ENCODE peak calls at places on chromosomes 7 and 10, in five cellular contexts. K, J, O, C and E are unnamed samples.

GRCh38 chr7:94250984-94251383 is 143.7 kb upstream of the COL1A2 start:
- DNase-seq in C (no peak), J (no peak), K (no peak), O (no peak), E (no peak)

GRCh38 chr7:39922580-39922979 is 27.5 kb upstream of the CDK13 start:
- DNase-seq in O (no peak), C (no peak), K (no peak), J (no peak), E (no peak)

GRCh38 chr10:98331888-98332287 is 63.9 kb upstream of the LOXL4 start:
- DNase-seq in C (peak), O (peak), K (peak), J (peak), E (peak)

GRCh38 chr10:45627412-45628048 is 45.0 kb downstream of the ZFAND4 start:
- DNase-seq in O (no peak), J (no peak), K (no peak), C (no peak), E (no peak)

GRCh38 chr7:141577043-141577839 is 26.0 kb downstream of the AGK start:
- DNase-seq in C (no peak), K (no peak), O (no peak), J (no peak), E (no peak)

GRCh38 chr10:78331391-78331922 is 297.8 kb downstream of the RPS24 start:
- DNase-seq in C (no peak), J (no peak), K (no peak), O (no peak), E (no peak)

GRCh38 chr7:92403760-92404074 is 43.6 kb upstream of the GATAD1 start:
- DNase-seq in J (no peak), O (no peak), K (no peak), C (no peak), E (no peak)

GRCh38 chr7:123633553-123633952 is 22.1 kb upstream of the LMOD2 start:
- DNase-seq in K (no peak), C (no peak), O (no peak), J (no peak), E (no peak)

GRCh38 chr10:46228076-46229071 is 58.4 kb upstream of the ANTXRL start:
- DNase-seq in C (peak), O (peak), K (peak), J (peak), E (peak)

GRCh38 chr10:103793920-103794883 is 61.2 kb downstream of the SH3PXD2A start:
- DNase-seq in O (no peak), J (no peak), C (no peak), K (peak), E (no peak)

GRCh38 chr7:37833107-37833817 is 15.1 kb upstream of the NME8 start:
- DNase-seq in J (peak), O (peak), K (peak), C (peak), E (peak)

DNA sequence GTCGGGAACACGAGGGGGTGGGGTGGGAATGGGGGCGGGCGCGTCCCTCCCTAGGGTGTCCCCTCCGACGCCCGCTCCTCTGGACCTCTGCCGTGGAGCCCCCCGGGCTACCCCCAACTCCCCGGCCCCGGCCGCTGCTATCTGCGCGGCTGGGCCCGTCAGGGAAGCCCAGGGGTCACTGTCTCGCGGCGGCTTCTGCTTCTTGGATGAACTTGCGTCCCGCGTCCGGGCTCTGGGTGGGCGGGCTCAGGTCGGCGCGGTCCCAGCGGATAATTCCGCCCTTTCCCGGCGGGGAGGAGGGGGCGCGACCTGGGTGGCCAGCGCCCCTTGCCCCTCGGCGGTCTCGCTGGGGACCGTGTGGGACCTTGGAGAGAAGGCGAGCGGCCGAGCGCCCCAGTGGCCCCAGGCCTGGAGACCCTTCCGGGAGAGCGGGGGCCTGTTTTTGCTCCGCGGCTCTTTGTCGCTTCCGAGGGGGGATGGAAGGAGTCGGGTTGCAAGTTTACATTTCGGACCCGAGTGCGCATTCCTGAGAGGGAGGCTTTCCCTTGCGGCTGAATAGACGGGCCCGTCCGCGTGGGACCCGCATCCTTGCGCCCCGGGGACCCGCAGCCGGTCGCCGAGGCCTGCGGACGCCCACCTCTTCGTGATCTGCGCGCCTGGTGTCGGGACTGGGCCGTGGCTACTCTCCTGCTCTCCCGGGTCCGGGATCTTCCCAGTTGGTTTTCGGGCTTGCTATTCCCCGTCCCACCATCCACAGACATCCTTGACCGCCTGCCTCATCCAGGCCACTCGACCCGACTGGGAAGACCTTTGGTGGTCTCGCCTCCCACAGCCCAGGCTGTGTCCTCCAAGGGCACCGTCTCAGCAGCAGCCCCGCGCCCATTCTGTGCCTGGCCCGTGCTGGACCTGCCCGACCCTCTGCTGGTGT is 812 bp downstream of the DOCK1 start:
- DNase-seq in J (peak), K (peak), C (no peak), O (no peak), E (peak)
- TF ChIP-seq SP1 in J (no peak), K (peak), C (no peak), O (no peak), E (no peak)

GRCh38 chr7:15837627-15838026 is 151.1 kb upstream of the MEOX2 start:
- DNase-seq in O (no peak), K (no peak), C (no peak), J (no peak), E (no peak)

GRCh38 chr7:15839415-15840100 is 153.1 kb upstream of the MEOX2 start:
- DNase-seq in O (no peak), C (no peak), J (peak), K (no peak), E (peak)

GRCh38 chr7:15832996-15833395 is 146.5 kb upstream of the MEOX2 start:
- DNase-seq in K (no peak), J (no peak), O (no peak), C (no peak), E (no peak)

DNA sequence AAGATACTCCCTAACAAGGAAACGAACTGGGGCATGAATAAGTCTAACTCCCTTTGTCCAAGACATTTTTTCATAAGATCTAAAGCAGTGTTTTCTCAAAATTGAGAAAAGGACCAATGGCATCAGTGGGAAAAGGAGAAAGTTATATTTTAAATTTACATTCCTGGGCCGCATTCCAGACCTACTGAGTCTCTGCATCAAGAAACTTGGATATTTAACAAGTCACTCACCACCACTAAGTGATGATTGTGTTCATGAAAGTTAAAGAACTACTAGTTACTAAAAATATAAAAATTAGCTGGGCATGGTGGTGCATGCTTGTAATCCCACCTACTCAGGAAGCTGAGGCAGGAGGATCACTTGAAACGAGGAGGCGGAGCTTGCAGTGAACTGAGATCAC is 149.6 kb upstream of the MEOX2 start:
- DNase-seq in O (no peak), J (no peak), C (no peak), K (no peak), E (no peak)
- TF ChIP-seq SP1 in O (no peak), J (no peak), C (no peak), K (no peak), E (no peak)

DNA sequence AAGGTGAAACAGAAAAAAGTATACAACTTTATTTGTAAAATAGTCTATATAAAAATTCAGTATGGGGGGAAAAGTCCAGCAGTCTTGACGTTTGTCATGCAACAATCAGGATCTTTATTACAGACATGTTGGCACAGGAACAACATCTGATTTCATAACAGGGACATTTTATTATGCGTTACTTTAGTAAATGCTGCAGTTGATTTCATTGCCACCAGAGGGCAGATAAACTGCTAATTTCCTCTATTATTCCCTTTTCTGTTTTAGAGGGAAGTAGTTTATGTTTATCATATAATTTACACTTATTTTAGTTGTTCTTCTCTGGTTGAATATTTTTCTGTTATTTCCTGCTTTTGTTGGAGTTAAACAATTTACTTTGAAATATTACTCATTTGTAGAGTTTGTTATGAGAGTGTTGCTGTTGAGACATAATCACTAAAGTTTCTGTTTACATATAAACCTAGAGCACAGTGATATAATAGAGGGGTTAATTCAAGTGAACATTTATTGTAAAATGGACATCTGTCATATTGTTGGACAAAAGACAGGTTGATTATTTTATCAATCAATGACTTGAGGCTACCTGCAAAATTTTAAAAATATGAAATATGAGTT is 3.3 kb downstream of the PLXDC2 start:
- DNase-seq in J (no peak), C (no peak), O (peak), K (peak), E (no peak)
- TF ChIP-seq SP1 in J (no peak), C (no peak), O (no peak), K (no peak), E (no peak)

GRCh38 chr10:63227207-63227895 is 94.2 kb downstream of the NRBF2 start:
- DNase-seq in C (peak), J (no peak), O (no peak), K (no peak), E (no peak)

GRCh38 chr10:63219749-63220148 is 86.6 kb downstream of the NRBF2 start:
- DNase-seq in J (no peak), K (no peak), C (no peak), O (no peak), E (no peak)

GRCh38 chr10:63221950-63222349 is 88.8 kb downstream of the NRBF2 start:
- DNase-seq in K (no peak), J (no peak), C (no peak), O (no peak), E (no peak)

GRCh38 chr10:63228237-63228636 is 95.1 kb downstream of the NRBF2 start:
- DNase-seq in C (no peak), K (no peak), O (no peak), J (no peak), E (no peak)

GRCh38 chr10:63224241-63224640 is 91.1 kb downstream of the NRBF2 start:
- DNase-seq in K (no peak), J (no peak), O (no peak), C (no peak), E (no peak)
- TF ChIP-seq SP1 in K (no peak), J (no peak), O (no peak), C (no peak), E (no peak)

GRCh38 chr7:15175103-15175502 is 272.6 kb upstream of the DGKB start:
- DNase-seq in O (no peak), J (no peak), K (no peak), C (no peak), E (no peak)
- TF ChIP-seq SP1 in O (no peak), J (no peak), K (no peak), C (no peak), E (no peak)

GRCh38 chr7:110809832-110810231 is 281.1 kb upstream of the LRRN3 start:
- DNase-seq in O (no peak), K (no peak), J (no peak), C (no peak), E (no peak)

DNA sequence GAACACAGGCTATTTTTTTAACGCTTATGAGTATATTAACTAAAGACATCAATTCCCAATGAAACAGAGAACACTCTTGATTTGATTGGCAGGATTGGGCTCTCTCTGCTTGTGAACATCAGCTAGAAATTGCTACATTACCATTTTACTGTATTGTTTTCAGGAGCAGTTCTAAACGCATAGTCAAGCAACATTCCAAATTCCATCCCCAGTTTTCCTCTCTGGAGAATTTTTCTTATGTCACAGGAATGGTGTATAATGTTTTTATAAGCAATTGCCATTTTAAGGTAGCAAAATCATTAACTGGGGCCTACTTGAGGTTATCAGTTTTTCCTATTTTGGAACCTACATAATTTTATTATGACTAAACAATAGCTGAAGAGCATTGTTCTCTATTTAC is 276.9 kb upstream of the LRRN3 start:
- DNase-seq in O (no peak), J (no peak), C (no peak), K (no peak), E (no peak)
- TF ChIP-seq SP1 in O (no peak), J (no peak), C (no peak), K (no peak), E (no peak)